ENCODE peak calls at places on chromosomes 11 and 22, in seven cellular contexts. A is stimulated activated CD4-positive, alpha-beta T cell treated with anti-CD3 and anti-CD28 coated beads, Interleukin-12 subunit alpha, Interleukin-12 subunit beta, amount 100 ng/mL, for 24 hours; F is NCI-H1092 treated with DMSO at 0.1 percent for 48 hours; V is activated T-helper 1 cell treated with anti-CD3 and anti-CD28 coated beads, Interleukin-12 subunit alpha, Interleukin-12 subunit beta, Interleukin-2, Interleukin-4 antibody, amounts not matched to agents 30 ng/mL and 10 ng/mL and 1 ng/mL, durations not matched to agents 14 hours and 24 hours and 36 hours; D is SW 1271; B is stimulated activated CD8-positive, alpha-beta memory T cell treated with anti-CD3 and anti-CD28 coated beads, Interleukin-12 subunit alpha, Interleukin-12 subunit beta, amount 100 ng/mL, for 4 hours; W is Calu3. J is an unnamed sample.

GRCh38 chr22:38706101-38706884 is 549 bp downstream of the GTPBP1 start:
- DNase-seq in A (no peak), F (peak), V (peak), D (no peak), B (peak), W (peak), J (peak)

GRCh38 chr11:23885801-23886200 is 611.1 kb upstream of the LUZP2 start:
- DNase-seq in A (no peak), F (no peak), V (no peak), D (no peak), B (no peak), W (no peak), J (no peak)

GRCh38 chr11:20010106-20010860 is 150.0 kb downstream of the DBX1 start:
- DNase-seq in A (no peak), F (peak), V (no peak), D (no peak), B (no peak), W (no peak), J (no peak)

GRCh38 chr11:109026891-109027489 is 362.1 kb downstream of the DDX10 start:
- DNase-seq in A (no peak), F (no peak), V (no peak), D (no peak), B (no peak), W (no peak), J (no peak)

GRCh38 chr11:3637201-3637600 is 4.6 kb downstream of the ART5 start:
- DNase-seq in A (no peak), F (no peak), V (no peak), D (no peak), B (no peak), W (no peak), J (no peak)

GRCh38 chr11:128860571-128861361 is 6.3 kb downstream of the KCNJ1 start:
- DNase-seq in A (no peak), F (no peak), V (no peak), D (no peak), B (no peak), W (no peak), J (no peak)

GRCh38 chr11:67006029-67006884 is 16.7 kb upstream of the SYT12 start:
- DNase-seq in A (no peak), F (no peak), V (no peak), D (peak), B (no peak), W (no peak), J (peak)

GRCh38 chr11:119298726-119299125 is 18.2 kb downstream of the MCAM start:
- DNase-seq in A (no peak), F (no peak), V (no peak), D (no peak), B (no peak), W (no peak), J (no peak)

GRCh38 chr11:19573666-19574065 is 139.0 kb upstream of the NAV2 start:
- DNase-seq in A (no peak), F (peak), V (no peak), D (no peak), B (no peak), W (no peak), J (no peak)

GRCh38 chr11:133860151-133860550 is 14.8 kb upstream of the SPATA19 start:
- DNase-seq in A (no peak), F (no peak), V (no peak), D (no peak), B (no peak), W (no peak), J (no peak)

GRCh38 chr11:16874275-16874975 is 136.0 kb downstream of the C11orf58 start:
- DNase-seq in A (no peak), F (no peak), V (no peak), D (no peak), B (no peak), W (no peak), J (no peak)

GRCh38 chr22:40436460-40437431 is 66.4 kb downstream of the SGSM3 start:
- DNase-seq in A (no peak), F (peak), V (no peak), D (peak), B (no peak), W (peak), J (no peak)

GRCh38 chr11:36006556-36006955 is 62.7 kb downstream of the LDLRAD3 start:
- DNase-seq in A (no peak), F (no peak), V (no peak), D (no peak), B (no peak), W (no peak), J (no peak)

GRCh38 chr11:133065847-133066485 is 466.3 kb downstream of the OPCML start:
- DNase-seq in A (no peak), F (no peak), V (no peak), D (no peak), B (no peak), W (no peak), J (no peak)

GRCh38 chr11:103364687-103365086 is 255.5 kb downstream of the DYNC2H1 start:
- DNase-seq in A (no peak), F (no peak), V (no peak), D (no peak), B (no peak), W (no peak), J (no peak)

GRCh38 chr11:4118107-4118506 is 23.5 kb downstream of the RRM1 start:
- DNase-seq in A (no peak), F (no peak), V (no peak), D (no peak), B (no peak), W (no peak), J (no peak)

GRCh38 chr11:8291421-8292350 is 28.0 kb upstream of the LMO1 start:
- DNase-seq in A (no peak), F (no peak), V (no peak), D (no peak), B (no peak), W (no peak), J (no peak)

GRCh38 chr22:27612075-27612474 is 189.5 kb downstream of the MN1 start:
- DNase-seq in A (no peak), F (no peak), V (no peak), D (no peak), B (no peak), W (no peak), J (no peak)

GRCh38 chr11:127843483-127844396 is 743.6 kb downstream of the ETS1 start:
- DNase-seq in A (peak), F (peak), V (peak), D (peak), B (no peak), W (peak), J (peak)

GRCh38 chr11:43735931-43736330 is 55.4 kb downstream of the HSD17B12 start:
- DNase-seq in A (no peak), F (no peak), V (no peak), D (no peak), B (no peak), W (no peak), J (no peak)

GRCh38 chr22:42444060-42444904 is 12.1 kb upstream of the NFAM1 start:
- DNase-seq in A (peak), F (peak), V (peak), D (peak), B (peak), W (peak), J (no peak)

GRCh38 chr22:38422615-38423511 is 32.1 kb downstream of the KCNJ4 start:
- DNase-seq in A (no peak), F (peak), V (no peak), D (no peak), B (no peak), W (no peak), J (no peak)

GRCh38 chr11:35274909-35275807 is 136.2 kb downstream of the CD44 start:
- DNase-seq in A (no peak), F (peak), V (no peak), D (no peak), B (no peak), W (peak), J (no peak)

GRCh38 chr11:14386895-14387480 is 28.0 kb upstream of the RRAS2 start:
- DNase-seq in A (no peak), F (no peak), V (no peak), D (no peak), B (no peak), W (no peak), J (peak)

GRCh38 chr22:40867109-40867508 is 5.2 kb upstream of the DNAJB7 start:
- DNase-seq in A (no peak), F (no peak), V (no peak), D (no peak), B (no peak), W (no peak), J (no peak)

GRCh38 chr11:65585396-65586246 is 9.8 kb downstream of the EHBP1L1 start:
- DNase-seq in A (no peak), F (no peak), V (no peak), D (no peak), B (no peak), W (no peak), J (no peak)